ENCODE peak calls at places on chromosomes 2 and 18, in nine cellular contexts. W, X, H, S, A, C, D, O and G are unnamed samples.

GRCh38 chr18:34600118-34600517 is 110.0 kb upstream of the DTNA start:
- DNase-seq in W (no peak), X (peak; percentile 14), H (no peak), S (no peak), A (no peak), C (peak; percentile 53), D (no peak), O (no peak), G (no peak)

GRCh38 chr2:45974056-45974455 is 322.6 kb downstream of the PRKCE start:
- DNase-seq in W (no peak), X (no peak), H (no peak), S (no peak), A (no peak), C (no peak), D (no peak), O (no peak), G (no peak)

GRCh38 chr2:174035981-174036742 is 71.0 kb upstream of the SP3 start:
- DNase-seq in W (no peak), X (peak; percentile 79), H (peak; percentile 72), S (no peak), A (peak; percentile 87), C (peak; percentile 11), D (no peak), O (peak; percentile 78), G (peak; percentile 65)

GRCh38 chr2:52658598-52658997 is 1109.0 kb upstream of the CHAC2 start:
- DNase-seq in W (no peak), X (peak; percentile 82), H (no peak), S (no peak), A (no peak), C (peak; percentile 91), D (no peak), O (no peak), G (no peak)

GRCh38 chr2:149908731-149909690 is 321.4 kb upstream of the MMADHC start:
- DNase-seq in W (no peak), X (no peak), H (no peak), S (no peak), A (no peak), C (peak; percentile 81), D (no peak), O (no peak), G (no peak)

GRCh38 chr2:151339168-151339567 is 18.2 kb upstream of the TNFAIP6 start:
- DNase-seq in W (no peak), X (peak; percentile 13), H (no peak), S (no peak), A (no peak), C (no peak), D (no peak), O (no peak), G (no peak)

GRCh38 chr2:165435611-165436010 is 33.9 kb upstream of the CSRNP3 start:
- DNase-seq in W (no peak), X (no peak), H (no peak), S (no peak), A (no peak), C (no peak), D (no peak), O (no peak), G (no peak)

GRCh38 chr2:101446869-101447268 is 28.0 kb downstream of the RFX8 start:
- DNase-seq in W (no peak), X (no peak), H (no peak), S (no peak), A (peak; percentile 58), C (peak; percentile 93), D (no peak), O (no peak), G (no peak)

GRCh38 chr2:144253743-144254142 is 266.2 kb downstream of the ZEB2 start:
- DNase-seq in W (no peak), X (no peak), H (no peak), S (no peak), A (no peak), C (no peak), D (no peak), O (no peak), G (no peak)

GRCh38 chr2:168119519-168120141 is 127.8 kb downstream of the STK39 start:
- DNase-seq in W (no peak), X (peak; percentile 68), H (no peak), S (no peak), A (no peak), C (peak; percentile 76), D (no peak), O (no peak), G (no peak)

GRCh38 chr2:180411631-180412030 is 404.5 kb upstream of the CWC22 start:
- DNase-seq in W (no peak), X (peak; percentile 87), H (no peak), S (no peak), A (no peak), C (no peak), D (no peak), O (no peak), G (no peak)

GRCh38 chr2:41116106-41116797 is 664.4 kb upstream of the SLC8A1 start:
- DNase-seq in W (no peak), X (no peak), H (no peak), S (no peak), A (no peak), C (no peak), D (no peak), O (no peak), G (no peak)

DNA sequence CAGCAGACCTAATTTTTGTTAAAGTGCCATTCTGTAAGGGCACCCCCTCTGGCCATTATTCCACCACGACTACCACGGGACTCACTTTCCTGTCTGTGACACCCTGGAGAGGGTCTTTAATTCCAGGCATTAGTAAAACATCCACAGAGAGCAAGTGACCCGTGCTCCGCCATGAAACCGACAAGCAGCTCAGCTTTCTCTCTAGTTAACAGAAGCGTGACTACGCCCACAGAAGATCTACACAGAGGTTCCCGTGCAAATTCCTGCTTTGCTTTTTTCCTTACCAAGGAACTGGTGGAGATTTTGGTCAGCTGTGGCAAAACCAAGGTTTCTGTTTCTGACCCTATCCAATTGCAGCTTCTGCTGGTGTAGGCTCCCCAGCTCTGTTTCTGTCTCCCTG is 4.4 kb downstream of the SIGLEC15 start:
- DNase-seq in W (no peak), X (no peak), H (no peak), S (no peak), A (no peak), C (no peak), D (no peak), O (no peak), G (no peak)
- H3K4me1 ChIP-seq in W (peaks cover 3% of the 10 kb centered on the region), X (peaks cover 4% of the 10 kb centered on the region), H (no peaks in the 10 kb centered on the region), S (no peaks in the 10 kb centered on the region), A (peaks cover 46% of the 10 kb centered on the region), C (peaks cover 23% of the 10 kb centered on the region), D (peaks cover 14% of the 10 kb centered on the region), O (no peaks in the 10 kb centered on the region), G (peaks cover 5% of the 10 kb centered on the region)

GRCh38 chr18:58915006-58915799 is 50.5 kb downstream of the ZNF532 start:
- DNase-seq in W (no peak), X (peak; percentile 9), H (no peak), S (no peak), A (no peak), C (no peak), D (no peak), O (no peak), G (no peak)
- H3K27ac ChIP-seq in W (peak overlapping the region; percentile 82), X (peak overlapping the region; percentile 95), H (no peak overlapping the region), S (no peak overlapping the region), A (no peak overlapping the region), C (no peak overlapping the region), D (no peak overlapping the region), O (peak overlapping the region; percentile 93), G (no peak overlapping the region)

GRCh38 chr2:219246559-219246958 is 1.3 kb downstream of the STK16 start:
- DNase-seq in W (no peak), X (no peak), H (no peak), S (no peak), A (no peak), C (no peak), D (no peak), O (no peak), G (peak; percentile 33)

GRCh38 chr2:219245899-219246230 is 586 bp downstream of the STK16 start:
- DNase-seq in W (no peak), X (no peak), H (no peak), S (no peak), A (no peak), C (no peak), D (no peak), O (no peak), G (no peak)

GRCh38 chr2:219244789-219245147 is 476 bp downstream of the GLB1L start:
- DNase-seq in W (no peak), X (no peak), H (no peak), S (no peak), A (no peak), C (no peak), D (no peak), O (no peak), G (no peak)

GRCh38 chr2:219243291-219243761 is 1.9 kb downstream of the GLB1L start:
- DNase-seq in W (peak; percentile 45), X (peak; percentile 15), H (peak; percentile 68), S (peak; percentile 58), A (no peak), C (no peak), D (no peak), O (no peak), G (peak; percentile 71)

DNA sequence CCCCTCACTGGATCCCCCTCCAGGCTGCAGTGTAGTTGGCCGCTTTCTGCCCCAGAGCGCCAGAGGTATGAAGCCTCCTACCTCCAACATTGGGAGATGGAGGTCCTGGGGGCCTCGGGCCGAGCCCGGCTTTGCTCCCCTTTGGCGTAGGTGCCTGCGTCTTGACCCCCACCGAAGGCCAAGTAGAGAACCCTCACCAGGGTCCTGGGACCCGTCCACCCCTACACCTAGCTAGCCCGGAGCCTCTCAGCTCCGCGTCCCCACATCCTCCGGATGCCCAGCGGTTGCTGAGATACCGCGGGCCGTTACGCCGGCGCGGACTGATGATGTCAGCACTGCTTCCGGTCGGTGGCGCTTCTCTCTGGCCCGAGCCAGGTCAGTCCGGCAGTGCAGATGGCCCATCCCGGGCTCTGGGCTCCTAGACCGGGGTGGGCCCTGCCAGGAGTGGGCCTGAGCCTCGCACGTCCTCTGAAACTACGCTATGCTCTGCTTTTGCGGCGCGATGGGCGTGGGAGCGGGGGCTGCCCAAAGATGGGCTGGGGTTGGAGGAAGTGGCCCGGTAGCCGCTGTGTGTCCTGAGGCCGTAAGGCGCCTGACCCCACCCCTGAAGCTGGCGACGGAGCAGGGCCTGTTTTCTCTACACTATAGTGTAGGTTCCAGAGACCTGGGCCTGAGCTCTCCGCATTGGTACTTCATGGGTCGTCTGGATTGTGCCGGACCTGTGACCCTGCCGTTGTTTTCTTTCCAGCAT is at the start of the genes GLB1L and STK16:
- DNase-seq in W (peak; percentile 94), X (peak; percentile 91), H (peak; percentile 96), S (peak; percentile 98), A (peak; percentile 94), C (peak; percentile 92), D (peak; percentile 94), O (peak; percentile 97), G (peak; percentile 96)
- H3K4me1 ChIP-seq in W (peaks cover 19% of the 10 kb centered on the region), X (peaks cover 28% of the 10 kb centered on the region), H (no peaks in the 10 kb centered on the region), S (peaks cover 18% of the 10 kb centered on the region), A (peaks cover 31% of the 10 kb centered on the region), C (peaks cover 23% of the 10 kb centered on the region), D (peaks cover 56% of the 10 kb centered on the region), O (no peaks in the 10 kb centered on the region), G (peaks cover 14% of the 10 kb centered on the region)

DNA sequence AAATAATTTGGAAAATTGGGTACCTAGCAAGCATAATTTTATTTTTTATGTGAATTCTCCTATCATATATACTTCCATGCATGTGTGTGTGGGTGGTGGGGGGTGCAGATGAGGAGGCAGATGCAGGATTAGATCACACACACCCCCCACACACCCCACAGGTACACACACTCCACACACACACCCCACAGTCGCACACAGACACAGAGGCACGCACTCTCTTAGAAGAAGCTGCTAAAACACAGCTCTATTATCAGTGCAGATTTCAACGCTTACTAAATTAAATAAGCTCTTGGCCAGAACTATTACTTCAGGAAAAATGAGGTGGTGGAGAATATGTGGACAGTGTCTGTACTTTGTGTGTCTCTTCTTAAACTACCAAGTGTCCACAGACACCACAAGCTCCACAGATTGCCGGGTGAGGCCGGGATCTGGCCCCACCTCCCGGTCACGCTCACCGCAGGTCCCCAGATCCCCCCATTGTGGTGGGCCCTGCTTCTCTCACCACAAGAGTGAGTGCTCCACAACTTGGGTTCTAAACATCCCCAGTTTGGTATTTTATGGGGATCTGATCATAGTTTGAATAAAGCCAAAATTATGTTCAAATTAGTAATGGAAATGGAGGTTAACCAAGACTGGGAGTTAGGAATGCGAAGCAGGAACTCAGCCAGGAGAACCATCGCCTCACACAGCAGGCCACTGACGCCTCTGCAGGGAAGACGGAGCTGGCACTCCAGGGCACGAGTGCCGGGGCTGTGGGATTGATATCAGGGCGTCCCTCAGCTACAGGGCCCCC is 102.1 kb downstream of the PXDN start:
- DNase-seq in W (no peak), X (no peak), H (no peak), S (peak; percentile 28), A (peak; percentile 34), C (peak; percentile 65), D (no peak), O (peak; percentile 56), G (peak; percentile 79)
- H3K27ac ChIP-seq in W (no peak overlapping the region), X (no peak overlapping the region), H (peak overlapping the region; percentile 33), S (no peak overlapping the region), A (no peak overlapping the region), C (peak overlapping the region; percentile 30), D (no peak overlapping the region), O (no peak overlapping the region), G (peak overlapping the region; percentile 61)